ENCODE peak calls at places on chromosome 3, in nine cellular contexts. R is HCT116, F is SK-N-SH, K is PC-3, S is hepatocyte, G is neural progenitor cell, M is OCI-LY7, I is GM23338, N is MM.1S. W is an unnamed sample.

GRCh38 chr3:101146946-101147345 is 153.7 kb upstream of the ABI3BP start:
- DNase-seq in K (no peak), N (no peak), G (peak), R (no peak), I (peak), S (no peak), F (no peak), M (no peak), W (no peak)

GRCh38 chr3:42101048-42101447 is 9.9 kb downstream of the TRAK1 start:
- DNase-seq in I (no peak), R (no peak), K (peak), F (no peak), N (no peak), M (no peak), G (no peak), S (no peak), W (peak)

GRCh38 chr3:48891606-48892005 is 7.1 kb downstream of the SLC25A20 start:
- DNase-seq in K (peak), I (no peak), S (no peak), F (no peak), M (no peak), G (no peak), N (no peak), R (no peak), W (no peak)

GRCh38 chr3:194561306-194561974 is 71.8 kb downstream of the TMEM44 start:
- DNase-seq in G (no peak), M (no peak), K (peak), S (no peak), R (no peak), I (no peak), N (no peak), F (no peak), W (peak)

GRCh38 chr3:48240000-48240710 is 749 bp upstream of the ZNF589 start:
- DNase-seq in K (no peak), I (peak), R (no peak), N (no peak), S (no peak), G (peak), M (no peak), F (no peak), W (no peak)

GRCh38 chr3:160828880-160829279 is 72.8 kb downstream of the PPM1L start:
- DNase-seq in F (no peak), G (no peak), R (no peak), N (no peak), I (no peak), M (no peak), S (no peak), K (no peak), W (no peak)

GRCh38 chr3:29168686-29169085 is 112.2 kb upstream of the RBMS3 start:
- DNase-seq in K (no peak), N (no peak), I (no peak), S (no peak), R (no peak), M (no peak), G (no peak), F (no peak), W (no peak)

GRCh38 chr3:152155654-152156053 is 113.1 kb upstream of the MBNL1 start:
- DNase-seq in R (no peak), S (no peak), G (no peak), N (no peak), M (no peak), F (no peak), I (no peak), K (no peak), W (no peak)

GRCh38 chr3:13080591-13080990 is 7.4 kb upstream of the IQSEC1 start:
- DNase-seq in M (no peak), R (no peak), I (no peak), G (no peak), K (peak), S (no peak), F (no peak), N (no peak), W (peak)

GRCh38 chr3:49859576-49860305 is 3.4 kb upstream of the TRAIP start:
- DNase-seq in N (no peak), S (no peak), G (no peak), K (no peak), F (no peak), R (no peak), I (no peak), M (no peak), W (no peak)

GRCh38 chr3:2908693-2909351 is 201.4 kb downstream of the IL5RA start:
- DNase-seq in G (no peak), M (no peak), S (no peak), R (no peak), N (no peak), F (no peak), K (no peak), I (no peak), W (no peak)

GRCh38 chr3:86109434-86109833 is 881.5 kb downstream of the VGLL3 start:
- DNase-seq in G (no peak), N (no peak), K (peak), F (no peak), M (no peak), R (no peak), S (no peak), I (no peak), W (no peak)

GRCh38 chr3:69425249-69425648 is 39.4 kb upstream of the FRMD4B start:
- DNase-seq in N (peak), S (peak), G (peak), I (peak), K (peak), M (peak), F (peak), R (peak), W (peak)

GRCh38 chr3:14305321-14305720 is 97.1 kb upstream of the SLC6A6 start:
- DNase-seq in K (no peak), F (no peak), G (no peak), M (no peak), R (no peak), I (no peak), N (no peak), S (no peak), W (no peak)

GRCh38 chr3:105772635-105773034 is 96.2 kb downstream of the CBLB start:
- DNase-seq in S (no peak), F (no peak), R (no peak), K (no peak), G (no peak), M (no peak), I (no peak), N (no peak), W (no peak)

GRCh38 chr3:69082805-69083204 is 1.9 kb upstream of the ARL6IP5 start:
- DNase-seq in G (no peak), I (no peak), F (no peak), N (peak), R (no peak), M (peak), S (peak), K (no peak), W (peak)

GRCh38 chr3:127673191-127674098 is 693 bp downstream of the ABTB1 start:
- DNase-seq in G (peak), R (no peak), K (peak), M (peak), I (peak), S (peak), N (peak), F (peak), W (peak)

GRCh38 chr3:125177746-125178145 is 34.8 kb downstream of the SLC12A8 start:
- DNase-seq in I (no peak), G (no peak), S (no peak), K (no peak), M (no peak), R (no peak), F (no peak), N (no peak), W (no peak)
- H3K27ac ChIP-seq in I (no peak), G (no peak), S (no peak), K (no peak), M (no peak), R (no peak), F (no peak), N (no peak), W (no peak)

GRCh38 chr3:71172176-71172575 is 411.4 kb downstream of the FOXP1 start:
- DNase-seq in M (no peak), G (no peak), I (no peak), F (no peak), S (no peak), N (no peak), R (no peak), K (no peak), W (no peak)
- H2AFZ ChIP-seq in M (no peak), G (no peak), I (no peak), F (no peak), S (no peak), N (no peak), R (no peak), K (no peak), W (no peak)

GRCh38 chr3:197519801-197520211 is 36.0 kb downstream of the BDH1 start:
- DNase-seq in N (no peak), R (no peak), F (peak), S (no peak), M (no peak), G (no peak), I (no peak), K (no peak), W (no peak)

GRCh38 chr3:197521277-197522182 is 34.2 kb downstream of the BDH1 start:
- DNase-seq in G (no peak), M (no peak), F (no peak), N (no peak), K (no peak), R (no peak), S (no peak), I (no peak), W (no peak)

GRCh38 chr3:197518794-197519451 is 36.8 kb downstream of the BDH1 start:
- DNase-seq in G (no peak), N (no peak), R (no peak), M (peak), I (no peak), K (no peak), S (no peak), F (no peak), W (peak)

GRCh38 chr3:197522183-197522715 is 33.5 kb downstream of the BDH1 start:
- DNase-seq in M (no peak), K (no peak), R (no peak), N (no peak), I (no peak), S (no peak), F (no peak), G (no peak), W (no peak)

DNA sequence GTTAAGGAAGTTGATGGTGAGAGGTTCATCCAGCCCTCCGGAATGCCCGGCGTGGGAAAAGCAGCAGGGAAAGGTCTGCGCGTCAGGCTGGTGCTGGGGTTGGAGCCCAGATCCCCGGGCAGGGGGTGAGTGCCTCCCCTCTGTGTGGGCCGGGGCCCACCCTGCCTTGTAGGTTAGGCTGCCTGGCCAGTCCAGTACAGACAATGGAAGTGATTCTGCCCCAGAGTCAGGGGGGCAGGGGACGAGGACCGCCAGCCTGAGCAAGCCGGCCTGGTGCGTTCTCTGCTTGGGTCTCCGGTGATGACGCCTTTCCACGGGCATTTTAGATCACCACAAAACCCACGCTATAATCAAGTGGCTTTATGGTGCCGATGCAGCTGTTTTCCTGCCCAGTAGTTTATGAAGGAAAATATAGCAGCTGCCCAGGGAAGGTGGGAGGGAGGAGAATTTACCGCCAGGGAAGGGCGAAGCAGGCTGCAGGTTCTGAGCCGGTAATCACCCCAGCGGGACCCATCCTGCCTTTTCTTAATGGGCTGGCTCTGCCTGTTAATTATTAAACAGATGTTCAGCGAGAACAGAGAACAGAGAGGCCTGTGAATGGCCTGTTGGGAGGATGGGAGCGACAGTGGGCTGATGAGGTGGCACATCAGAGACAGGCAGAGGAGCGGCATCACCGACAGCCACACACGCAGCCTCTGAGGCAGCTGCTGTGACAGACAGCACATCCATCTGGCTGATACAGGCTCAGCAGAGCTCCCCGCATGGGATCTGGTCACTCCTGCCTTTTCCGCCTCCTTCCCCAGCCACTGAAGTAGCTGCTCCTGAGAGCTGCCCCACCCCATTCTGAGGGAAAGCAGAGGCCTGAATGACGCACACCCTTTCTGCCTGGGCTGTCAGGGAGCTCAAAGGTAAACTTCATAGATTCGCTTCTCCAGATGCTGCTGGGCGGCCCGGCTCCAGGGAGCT is 35.2 kb downstream of the BDH1 start:
- DNase-seq in S (peak), M (no peak), I (peak), G (peak), K (peak), R (no peak), N (no peak), F (peak), W (no peak)
- TF ChIP-seq EZH2phosphoT487 in S (no peak), M (no peak), I (no peak), G (no peak), K (no peak), R (no peak), N (no peak), F (no peak), W (no peak)

DNA sequence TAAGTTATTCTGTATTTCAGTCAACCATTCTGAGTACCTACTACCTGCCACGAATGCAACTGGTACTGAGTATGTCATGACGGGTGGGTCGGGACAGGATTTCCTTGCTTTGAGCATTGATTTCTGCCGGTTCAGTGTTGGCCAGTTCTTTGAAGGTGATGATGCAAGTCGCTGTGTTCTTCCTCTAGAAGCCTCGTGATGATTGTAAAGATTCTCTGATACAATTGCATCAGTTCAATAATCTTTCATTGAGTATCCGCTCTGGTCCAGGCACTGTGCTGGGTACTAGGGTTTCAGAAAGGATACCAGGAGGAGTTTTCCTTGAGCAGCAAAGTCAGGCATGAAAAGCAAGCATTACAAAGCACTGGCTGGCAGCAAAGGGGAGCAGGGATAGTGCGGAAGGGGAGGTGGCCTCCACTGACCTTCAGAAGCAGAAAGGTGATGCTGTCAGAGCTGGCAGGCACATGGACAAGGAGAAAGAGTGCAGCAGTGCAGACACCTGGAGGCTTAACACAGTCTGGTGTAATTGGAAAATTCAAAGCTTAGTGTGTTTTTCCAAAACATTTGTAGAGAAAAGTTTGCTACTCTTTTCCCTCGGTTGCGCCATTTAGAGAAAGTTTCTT is 100.1 kb downstream of the RPL39L start:
- DNase-seq in F (no peak), K (no peak), N (no peak), M (no peak), I (no peak), R (no peak), S (no peak), G (no peak), W (no peak)
- H3K27ac ChIP-seq in F (no peak), K (no peak), N (no peak), M (peak), I (no peak), R (no peak), S (peak), G (no peak), W (no peak)